ENCODE peak calls at places on chromosome 10, in four cellular contexts. L is fibroblast of mammary gland, Y is heart right ventricle, X is heart left ventricle. S is an unnamed sample.

GRCh38 chr10:115402690-115403089 is 309.5 kb downstream of the ATRNL1 start:
- DNase-seq in L (peak), Y (no peak), X (no peak), S (no peak)

GRCh38 chr10:132584081-132584480 is 46.5 kb downstream of the INPP5A start:
- DNase-seq in L (no peak), Y (no peak), X (no peak), S (no peak)

GRCh38 chr10:2798340-2798739 is 269.0 kb upstream of the PFKP start:
- DNase-seq in L (no peak), Y (no peak), X (no peak), S (peak)

GRCh38 chr10:120042705-120043104 is 150.2 kb downstream of the SEC23IP start:
- DNase-seq in L (no peak), Y (no peak), X (no peak), S (no peak)

GRCh38 chr10:77485847-77486246 is 151.8 kb downstream of the KCNMA1 start:
- DNase-seq in L (no peak), Y (no peak), X (no peak), S (no peak)

GRCh38 chr10:72308320-72308987 is 34.7 kb downstream of the DDIT4 start:
- DNase-seq in L (peak), Y (peak), X (peak), S (no peak)

GRCh38 chr10:33820531-33820930 is 486.1 kb upstream of the NRP1 start:
- DNase-seq in L (no peak), Y (no peak), X (no peak), S (no peak)

GRCh38 chr10:115944538-115944937 is 328.5 kb downstream of the GFRA1 start:
- DNase-seq in L (no peak), Y (no peak), X (no peak), S (no peak)

GRCh38 chr10:119393845-119394244 is 148.7 kb downstream of the RGS10 start:
- DNase-seq in L (no peak), Y (no peak), X (no peak), S (no peak)

GRCh38 chr10:61752111-61753011 is 89.6 kb downstream of the CABCOCO1 start:
- DNase-seq in L (peak), Y (no peak), X (no peak), S (no peak)

GRCh38 chr10:74344306-74344705 is 193.3 kb downstream of the ADK start:
- DNase-seq in L (no peak), Y (no peak), X (no peak), S (no peak)

GRCh38 chr10:89702121-89702480 is 711 bp downstream of the KIF20B start:
- DNase-seq in L (peak), Y (no peak), X (no peak), S (no peak)
- H3K4me3 ChIP-seq in L (peak), Y (peak), X (peak), S (peak)

GRCh38 chr10:3886191-3886590 is 101.2 kb upstream of the KLF6 start:
- DNase-seq in L (peak), Y (peak), X (peak), S (peak)
- H3K4me3 ChIP-seq in L (no peak), Y (no peak), X (no peak), S (no peak)

GRCh38 chr10:101228682-101229274 is 485 bp downstream of the LBX1 start:
- DNase-seq in L (no peak), Y (no peak), X (no peak), S (peak)
- H3K4me3 ChIP-seq in L (no peak), Y (no peak), X (peak), S (no peak)

GRCh38 chr10:14600065-14600464 is 174.6 kb downstream of the FAM107B start:
- DNase-seq in L (no peak), Y (no peak), X (no peak), S (no peak)

GRCh38 chr10:14602807-14603538 is 171.7 kb downstream of the FAM107B start:
- DNase-seq in L (no peak), Y (no peak), X (no peak), S (no peak)

GRCh38 chr10:14604181-14605142 is 170.2 kb downstream of the FAM107B start:
- DNase-seq in L (peak), Y (peak), X (peak), S (peak)

GRCh38 chr10:14603539-14604102 is 171.1 kb downstream of the FAM107B start:
- DNase-seq in L (no peak), Y (no peak), X (no peak), S (peak)

GRCh38 chr10:14601872-14602725 is 172.6 kb downstream of the FAM107B start:
- DNase-seq in L (peak), Y (no peak), X (no peak), S (no peak)
- H3K4me3 ChIP-seq in L (no peak), Y (no peak), X (no peak), S (no peak)

DNA sequence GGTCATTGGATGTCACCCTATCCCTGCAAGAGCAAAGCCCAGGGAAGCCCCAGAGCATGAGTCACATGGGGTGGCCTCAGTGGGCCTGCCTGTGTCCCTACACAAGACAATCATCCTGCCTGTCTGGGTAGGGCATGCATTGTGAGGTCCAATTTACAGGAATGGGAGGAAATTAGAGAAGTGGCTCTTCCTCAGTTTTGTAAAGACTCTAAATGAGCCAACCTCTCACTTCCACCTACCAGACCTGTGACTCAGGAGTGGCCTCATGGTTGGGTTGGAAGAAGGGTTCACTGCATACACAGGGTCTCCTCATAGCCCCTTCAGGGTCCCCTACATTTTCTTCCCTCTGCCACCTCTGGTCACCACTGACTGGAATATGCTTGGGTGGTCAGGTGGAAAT is 43.6 kb upstream of the SMNDC1 start:
- DNase-seq in L (no peak), Y (no peak), X (no peak), S (no peak)
- H3K4me3 ChIP-seq in L (no peak), Y (no peak), X (no peak), S (no peak)

DNA sequence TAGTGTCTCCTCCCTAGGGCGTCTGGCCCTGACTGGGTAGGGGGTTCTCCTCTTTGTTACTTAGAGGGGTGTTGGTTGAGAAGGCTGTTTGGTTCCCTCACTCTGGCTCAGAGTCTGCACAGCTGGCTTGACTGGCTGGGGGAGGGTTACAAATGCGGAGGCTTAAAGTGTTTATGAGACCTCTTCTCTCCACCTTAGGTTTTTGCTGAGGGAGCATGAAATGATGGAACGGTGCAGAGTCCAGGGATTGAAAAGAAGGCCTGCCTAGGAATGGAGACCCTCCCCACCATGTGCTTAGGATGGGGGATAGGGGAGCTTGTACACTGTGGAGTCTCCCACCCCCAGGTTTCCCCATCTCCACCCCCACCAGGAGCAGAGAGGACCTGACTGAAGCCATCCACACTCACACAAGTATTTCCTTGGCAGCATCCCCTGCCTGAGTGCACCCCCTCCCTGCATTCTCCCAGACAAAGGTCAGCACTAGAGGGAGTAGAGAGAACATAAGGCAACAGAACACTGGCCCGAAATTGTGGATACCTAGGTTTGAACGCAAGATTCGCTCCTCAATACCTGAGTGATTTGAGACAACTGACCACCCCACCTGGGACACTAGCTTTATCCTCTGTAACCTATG is 1.7 kb upstream of the LDB1 start:
- DNase-seq in L (peak), Y (peak), X (peak), S (peak)
- H3K4me3 ChIP-seq in L (no peak), Y (peak), X (no peak), S (peak)